ENCODE peak calls at places on chromosomes 12 and 14, in seven cellular contexts. B is transverse colon, L is Peyer's patch, U is GM12891, Q is esophagus squamous epithelium, Z is thyroid gland, O is uterus. A is an unnamed sample.

GRCh38 chr12:90677055-90677454 is 277.9 kb downstream of the CCER1 start:
- DNase-seq in L (no peak), B (no peak), Z (no peak), Q (no peak), O (no peak), U (no peak), A (no peak)

GRCh38 chr12:59007620-59008019 is 87.3 kb upstream of the LRIG3 start:
- DNase-seq in U (no peak), O (no peak), Q (no peak), B (no peak), L (no peak), Z (no peak), A (no peak)

GRCh38 chr12:84793558-84794367 is 118.8 kb downstream of the SLC6A15 start:
- DNase-seq in U (no peak), B (no peak), O (no peak), L (no peak), Q (no peak), Z (no peak), A (no peak)

GRCh38 chr12:6280053-6280469 is 30.4 kb upstream of the PLEKHG6 start:
- DNase-seq in B (peak), U (no peak), O (peak), Q (no peak), Z (peak), L (no peak), A (no peak)

GRCh38 chr12:116247377-116247776 is 30.1 kb downstream of the MED13L start:
- DNase-seq in Z (no peak), O (no peak), Q (no peak), L (no peak), B (no peak), U (no peak), A (no peak)

GRCh38 chr14:77848031-77848430 is 48.1 kb downstream of the ADCK1 start:
- DNase-seq in L (no peak), Q (no peak), Z (no peak), O (no peak), B (no peak), U (no peak), A (no peak)

GRCh38 chr12:79982371-79983062 is 47.6 kb upstream of the PPP1R12A start:
- DNase-seq in L (no peak), B (no peak), O (no peak), Q (no peak), U (no peak), Z (no peak), A (no peak)

GRCh38 chr12:121678305-121678704 is 8.9 kb upstream of the MORN3 start:
- DNase-seq in O (no peak), Z (no peak), Q (no peak), B (no peak), U (no peak), L (no peak), A (no peak)

GRCh38 chr12:67742461-67742860 is 93.9 kb downstream of the DYRK2 start:
- DNase-seq in U (no peak), Z (no peak), B (no peak), Q (no peak), O (no peak), L (no peak), A (no peak)

GRCh38 chr12:115771065-115771464 is 506.4 kb downstream of the MED13L start:
- DNase-seq in L (no peak), Q (no peak), U (no peak), B (no peak), O (no peak), Z (peak), A (peak)

GRCh38 chr12:27651201-27651600 is 45.0 kb upstream of the REP15 start:
- DNase-seq in U (no peak), L (no peak), Q (no peak), O (no peak), Z (no peak), B (no peak), A (no peak)

GRCh38 chr12:104357431-104357952 is 54.0 kb downstream of the EID3 start:
- DNase-seq in B (no peak), Q (no peak), Z (no peak), O (no peak), U (no peak), L (no peak), A (no peak)

GRCh38 chr12:78305808-78306207 is 475.1 kb downstream of the NAV3 start:
- DNase-seq in B (no peak), U (no peak), L (no peak), O (no peak), Q (no peak), Z (no peak), A (no peak)

GRCh38 chr14:72553161-72553560 is 340.7 kb downstream of the DPF3 start:
- DNase-seq in O (no peak), U (no peak), L (no peak), Z (peak), Q (no peak), B (no peak), A (no peak)

GRCh38 chr14:60064491-60065072 is 27.1 kb upstream of the PCNX4 start:
- DNase-seq in Q (no peak), L (no peak), B (no peak), Z (no peak), O (no peak), U (peak), A (no peak)

GRCh38 chr12:124451637-124452243 is 115.7 kb downstream of the NCOR2 start:
- DNase-seq in U (no peak), L (no peak), O (no peak), B (no peak), Z (no peak), Q (no peak), A (no peak)

GRCh38 chr12:117284160-117284559 is 77.3 kb downstream of the NOS1 start:
- DNase-seq in O (no peak), U (no peak), Z (peak), B (no peak), Q (no peak), L (no peak), A (no peak)

GRCh38 chr14:104395941-104396681 is 183.5 kb upstream of the C14orf180 start:
- DNase-seq in Z (no peak), Q (no peak), U (no peak), B (no peak), L (no peak), O (peak), A (no peak)

GRCh38 chr12:90628213-90628612 is 326.8 kb downstream of the CCER1 start:
- DNase-seq in Q (no peak), U (no peak), Z (no peak), L (no peak), B (no peak), O (no peak), A (no peak)

DNA sequence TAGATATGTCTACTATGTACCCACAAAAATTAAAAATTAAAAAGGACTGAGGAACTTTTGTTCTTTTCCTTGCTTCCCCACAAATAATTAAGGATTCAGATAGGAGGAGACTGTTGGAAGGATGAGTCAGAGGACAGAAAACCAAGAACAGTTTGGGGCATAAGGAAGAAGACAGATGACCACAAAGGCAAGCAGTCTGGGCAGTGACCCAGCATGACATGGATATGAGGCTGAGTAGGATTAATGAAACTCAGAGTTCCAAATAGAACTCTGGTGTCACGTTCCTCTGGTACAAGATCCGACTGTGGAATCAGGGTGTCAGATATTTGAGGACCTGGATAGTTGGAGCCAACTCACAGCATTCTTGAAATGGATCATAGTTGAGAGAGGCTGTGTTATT is 89.3 kb upstream of the SLC38A4 start:
- DNase-seq in O (peak), Q (no peak), U (no peak), Z (no peak), L (no peak), B (no peak), A (no peak)
- TF ChIP-seq POLR2A in O (no peak), Q (no peak), U (no peak), Z (no peak), L (no peak), B (no peak), A (no peak)

GRCh38 chr12:113962733-113963132 is 3.4 kb downstream of the RBM19 start:
- DNase-seq in O (no peak), B (no peak), U (no peak), L (no peak), Q (no peak), Z (no peak), A (no peak)

GRCh38 chr12:113967368-113967767 is 1.2 kb upstream of the RBM19 start:
- DNase-seq in L (no peak), Z (no peak), Q (no peak), U (no peak), B (no peak), O (no peak), A (no peak)

GRCh38 chr12:113971392-113971791 is 5.3 kb upstream of the RBM19 start:
- DNase-seq in Q (no peak), U (no peak), Z (no peak), L (no peak), O (no peak), B (no peak), A (no peak)

GRCh38 chr12:113961921-113962710 is 4.0 kb downstream of the RBM19 start:
- DNase-seq in U (no peak), B (no peak), O (no peak), Q (no peak), L (no peak), Z (no peak), A (no peak)

GRCh38 chr12:113965951-113966797 is at the start of gene RBM19:
- DNase-seq in U (peak), Z (peak), L (peak), Q (peak), O (peak), B (peak), A (peak)
- TF ChIP-seq POLR2A in U (peak), Z (peak), L (no peak), Q (no peak), O (peak), B (peak), A (no peak)

GRCh38 chr12:24948816-24949722 is at the start of gene BCAT1:
- DNase-seq in L (peak), B (peak), O (peak), Q (no peak), Z (peak), U (no peak), A (peak)
- TF ChIP-seq POLR2A in L (no peak), B (no peak), O (no peak), Q (no peak), Z (no peak), U (peak), A (no peak)

DNA sequence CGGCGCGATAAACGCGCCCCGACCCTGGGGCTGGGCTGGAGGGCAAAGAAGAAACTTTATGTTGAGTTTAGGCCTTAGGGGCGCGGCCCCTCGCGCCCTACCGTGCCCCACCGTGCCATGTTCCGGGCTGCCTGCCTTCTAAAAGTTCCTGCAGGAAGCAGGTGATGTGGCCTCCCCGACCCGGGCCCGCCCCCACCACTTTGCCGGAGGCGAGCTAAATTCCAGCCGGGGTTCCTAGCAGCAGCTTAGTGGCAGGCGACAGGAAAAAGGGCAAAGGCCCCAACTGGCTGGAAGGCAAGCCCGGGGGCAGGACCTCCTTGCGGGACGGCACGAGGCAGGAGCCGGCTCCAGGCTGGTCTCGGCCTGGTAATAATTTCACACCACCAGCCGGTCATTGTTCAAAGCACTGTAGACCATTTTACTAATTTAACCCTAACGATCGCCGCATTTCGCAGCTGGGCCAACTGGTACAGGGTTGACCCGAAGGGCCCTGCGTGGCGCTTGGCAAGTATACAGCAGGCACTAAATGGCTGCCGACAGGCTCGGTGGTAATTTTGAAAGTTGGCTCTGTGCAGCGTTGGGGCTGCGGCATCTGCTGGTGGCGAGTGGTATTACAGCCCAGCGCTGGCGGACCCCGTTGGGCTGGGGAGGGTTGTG is 895 bp upstream of the CCDC88C start:
- DNase-seq in Q (no peak), L (peak), O (peak), B (peak), Z (peak), U (no peak), A (peak)
- TF ChIP-seq POLR2A in Q (no peak), L (no peak), O (no peak), B (no peak), Z (no peak), U (no peak), A (no peak)

GRCh38 chr12:4270670-4271432 is 2.7 kb upstream of the CCND2 start:
- DNase-seq in O (peak), Z (peak), U (no peak), Q (no peak), L (peak), B (peak), A (peak)

GRCh38 chr12:4267904-4268548 is 5.5 kb upstream of the CCND2 start:
- DNase-seq in L (no peak), U (no peak), Q (no peak), B (no peak), Z (no peak), O (no peak), A (no peak)

GRCh38 chr12:4268549-4269181 is 4.9 kb upstream of the CCND2 start:
- DNase-seq in Z (peak), O (no peak), L (peak), Q (no peak), B (no peak), U (no peak), A (no peak)

GRCh38 chr12:4270016-4270669 is 3.4 kb upstream of the CCND2 start:
- DNase-seq in U (no peak), Q (no peak), B (peak), L (peak), O (no peak), Z (no peak), A (no peak)

DNA sequence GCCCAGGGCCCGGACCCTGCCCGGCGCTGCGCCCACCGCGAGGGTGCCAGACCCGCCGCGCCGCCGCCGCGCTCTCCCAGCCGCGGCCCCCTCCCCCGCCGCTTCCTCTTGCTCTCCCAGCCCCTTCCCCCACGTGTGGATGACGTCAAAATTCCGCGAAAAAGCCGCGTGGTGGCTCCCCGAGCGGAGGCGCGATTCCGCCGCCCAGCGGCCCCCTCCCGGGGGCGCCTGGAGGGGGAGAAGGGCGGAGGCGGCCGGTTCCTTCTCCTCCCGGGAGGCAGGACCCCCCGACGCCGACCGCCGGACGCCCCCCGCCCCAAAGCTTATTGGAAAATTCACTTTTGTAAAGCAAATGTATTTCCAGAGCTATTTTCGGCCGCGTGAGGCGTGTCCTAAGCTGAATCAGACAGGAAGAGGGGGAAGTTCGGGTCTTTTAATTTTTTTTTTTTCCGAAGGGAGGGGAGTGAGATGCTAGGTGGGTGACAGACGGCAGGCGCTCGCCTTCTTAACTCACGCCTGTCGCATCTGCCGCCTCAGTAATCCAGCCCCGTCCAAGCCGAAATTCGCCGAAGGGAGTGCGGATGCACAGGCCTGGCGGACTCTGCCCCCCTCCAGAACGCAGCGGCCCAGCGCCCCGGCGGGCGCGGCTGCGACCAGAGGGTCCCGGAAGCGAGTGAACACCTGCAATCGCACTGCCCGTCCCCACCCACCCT is 4.1 kb upstream of the CCND2 start:
- DNase-seq in U (peak), Q (no peak), O (peak), B (peak), Z (peak), L (peak), A (peak)
- TF ChIP-seq POLR2A in U (peak), Q (peak), O (peak), B (peak), Z (peak), L (peak), A (no peak)

DNA sequence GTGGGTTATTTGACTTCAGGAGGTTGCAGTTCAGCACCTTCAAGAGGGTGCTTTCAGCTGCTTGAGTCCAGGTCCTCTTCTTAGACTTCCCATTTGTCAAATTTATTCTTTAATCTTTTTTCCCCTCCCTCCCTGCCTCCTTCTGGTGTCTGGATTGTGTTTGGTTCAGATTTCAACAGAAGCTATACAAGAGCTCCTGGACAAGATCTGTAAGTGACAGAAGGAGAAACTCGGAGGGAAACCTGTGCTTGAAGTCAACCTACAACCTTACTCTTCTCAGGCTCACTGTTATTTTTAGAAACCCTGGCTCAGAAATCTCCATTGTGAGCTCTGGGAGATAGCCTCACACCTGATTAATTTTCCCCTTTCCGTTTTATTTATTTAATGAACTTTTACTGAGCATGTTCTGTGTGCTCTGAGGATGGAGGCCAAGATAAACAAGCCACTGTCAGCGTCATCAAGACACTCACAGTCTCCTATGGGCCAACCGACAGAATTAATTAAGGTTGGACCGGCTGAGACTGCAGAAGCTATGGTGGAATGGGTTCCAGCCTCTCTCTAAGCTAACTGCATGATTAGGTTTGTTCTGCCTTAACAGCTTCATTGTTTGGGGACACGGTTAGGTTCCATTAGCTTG is 13.4 kb downstream of the PDE1B start:
- DNase-seq in U (no peak), Z (no peak), L (no peak), Q (no peak), O (no peak), B (no peak), A (no peak)
- TF ChIP-seq POLR2A in U (no peak), Z (no peak), L (no peak), Q (no peak), O (no peak), B (no peak), A (no peak)

GRCh38 chr12:57514720-57515467 is 5.4 kb downstream of the DDIT3 start:
- DNase-seq in B (no peak), U (no peak), Q (no peak), O (no peak), Z (no peak), L (no peak), A (no peak)
- TF ChIP-seq POLR2A in B (no peak), U (no peak), Q (no peak), O (no peak), Z (no peak), L (no peak), A (no peak)

A was measured in testis.